ENCODE peak calls at places on chromosomes 11 and 22, in ten cellular contexts. B is nephron progenitor cell; Y is stimulated activated CD4-positive, alpha-beta T cell treated with anti-CD3 and anti-CD28 coated beads, Interleukin-4, amount 100 ng/mL, for 4 hours; R is endothelial cell; V is GM19239; E is astrocyte; F is mucosa of descending colon; A is GM03348; C is naive thymus-derived CD4-positive, alpha-beta T cell; J is fibroblast of lung. D is an unnamed sample.
A peak's percentile ranks its signal among the peaks of the same experiment; 100 is the strongest.

GRCh38 chr11:75246673-75247350 is 6.2 kb downstream of the TPBGL start:
- DNase-seq in J (no peak), A (no peak), Y (no peak), E (no peak), B (no peak), V (no peak), C (no peak), R (no peak), F (no peak), D (no peak)

GRCh38 chr22:37321288-37321687 is 39.0 kb downstream of the CYTH4 start:
- DNase-seq in J (no peak), V (no peak), R (no peak), E (no peak), F (no peak), B (no peak), Y (no peak), C (no peak), A (no peak), D (no peak)

GRCh38 chr22:26462971-26463661 is 20.5 kb downstream of the HPS4 start:
- DNase-seq in Y (no peak), R (no peak), E (peak; percentile 32), A (no peak), F (no peak), B (peak; percentile 51), J (no peak), C (no peak), V (no peak), D (no peak)

GRCh38 chr11:12008790-12009616 is 577 bp upstream of the DKK3 start:
- DNase-seq in E (no peak), F (peak; percentile 39), J (peak; percentile 45), R (peak; percentile 57), B (peak; percentile 80), V (peak; percentile 17), A (peak; percentile 90), Y (no peak), C (no peak), D (no peak)

GRCh38 chr11:72005347-72006260 is 6.9 kb downstream of the IL18BP start:
- DNase-seq in B (no peak), J (no peak), E (no peak), V (no peak), A (no peak), C (no peak), R (no peak), Y (no peak), F (no peak), D (no peak)

GRCh38 chr11:133836076-133836548 is 9.2 kb downstream of the SPATA19 start:
- DNase-seq in R (no peak), F (no peak), J (no peak), B (no peak), E (no peak), V (no peak), C (no peak), Y (no peak), A (no peak), D (no peak)

GRCh38 chr22:38176170-38176741 is 5.4 kb downstream of the PLA2G6 start:
- DNase-seq in C (peak; percentile 40), A (peak; percentile 43), R (peak; percentile 68), B (no peak), V (peak; percentile 23), J (peak; percentile 75), F (peak; percentile 61), Y (no peak), E (peak; percentile 88), D (no peak)

GRCh38 chr11:95698939-95699562 is 90.5 kb downstream of the FAM76B start:
- DNase-seq in F (no peak), C (no peak), R (no peak), J (no peak), E (no peak), B (no peak), Y (no peak), A (no peak), V (no peak), D (no peak)

GRCh38 chr11:69100454-69101099 is 51.8 kb downstream of the TPCN2 start:
- DNase-seq in Y (no peak), B (no peak), A (no peak), J (no peak), R (no peak), C (no peak), V (no peak), E (no peak), F (no peak), D (no peak)

GRCh38 chr11:60764879-60765278 is 8.2 kb downstream of the MS4A15 start:
- DNase-seq in V (no peak), C (no peak), A (no peak), R (no peak), F (no peak), B (no peak), J (no peak), Y (no peak), E (no peak), D (no peak)

GRCh38 chr11:117232911-117233409 is 489 bp downstream of the RNF214 start:
- DNase-seq in Y (no peak), R (peak; percentile 40), A (peak; percentile 45), F (peak; percentile 72), B (peak; percentile 66), J (no peak), E (no peak), C (no peak), V (peak; percentile 34), D (no peak)

GRCh38 chr11:46555269-46556054 is 38.4 kb downstream of the AMBRA1 start:
- DNase-seq in R (no peak), B (no peak), A (peak; percentile 35), F (no peak), E (peak; percentile 23), Y (no peak), J (peak; percentile 12), C (no peak), V (peak; percentile 22), D (no peak)

GRCh38 chr22:50531546-50532352 is 1.9 kb upstream of the TYMP start:
- DNase-seq in E (peak; percentile 34), R (peak; percentile 68), Y (peak; percentile 81), V (no peak), C (peak; percentile 42), A (peak; percentile 82), J (peak; percentile 58), B (peak; percentile 74), F (peak; percentile 87), D (peak; percentile 54)

GRCh38 chr11:77027275-77027674 is 6.9 kb upstream of the B3GNT6 start:
- DNase-seq in C (no peak), V (no peak), Y (no peak), E (peak; percentile 71), F (no peak), R (no peak), A (peak; percentile 17), B (no peak), J (no peak), D (no peak)

GRCh38 chr11:72548481-72548880 is 114.2 kb upstream of the CLPB start:
- DNase-seq in V (no peak), C (no peak), Y (no peak), R (no peak), B (no peak), E (no peak), A (no peak), J (no peak), F (no peak), D (no peak)

GRCh38 chr11:128653828-128654231 is 40.0 kb upstream of the FLI1 start:
- DNase-seq in C (no peak), A (peak; percentile 47), V (no peak), E (peak; percentile 54), Y (no peak), R (no peak), F (peak; percentile 46), J (no peak), B (peak; percentile 12), D (no peak)

GRCh38 chr11:28621648-28622215 is 513.5 kb downstream of the METTL15 start:
- DNase-seq in A (peak; percentile 64), V (no peak), Y (no peak), C (no peak), J (peak; percentile 17), R (no peak), B (no peak), E (peak; percentile 13), F (no peak), D (no peak)

GRCh38 chr11:13174090-13174489 is 103.5 kb upstream of the BMAL1 start:
- DNase-seq in C (no peak), V (no peak), Y (no peak), B (no peak), F (no peak), E (peak; percentile 8), A (no peak), J (peak; percentile 42), R (no peak), D (no peak)

GRCh38 chr22:20569059-20570058 is 61.9 kb downstream of the MED15 start:
- DNase-seq in F (peak; percentile 58), E (peak; percentile 99), A (peak; percentile 96), Y (peak; percentile 61), J (peak; percentile 98), B (no peak), R (no peak), V (no peak), C (peak; percentile 81), D (peak; percentile 77)

GRCh38 chr11:66277475-66278391 is at the start of gene CNIH2:
- DNase-seq in V (peak; percentile 76), B (peak; percentile 77), J (no peak), A (peak; percentile 78), Y (peak; percentile 40), E (no peak), F (peak; percentile 65), R (peak; percentile 66), C (no peak), D (peak; percentile 35)

GRCh38 chr22:42632096-42632495 is 8.3 kb downstream of the ATP5MGL start:
- DNase-seq in Y (no peak), R (no peak), E (no peak), C (no peak), J (no peak), F (no peak), B (no peak), V (no peak), A (peak; percentile 22), D (no peak)

GRCh38 chr11:1719781-1720180 is 22.8 kb downstream of the KRTAP5-6 start:
- DNase-seq in V (no peak), F (no peak), J (no peak), Y (no peak), R (no peak), C (no peak), E (no peak), A (no peak), B (no peak), D (no peak)

GRCh38 chr22:22110548-22111266 is 128.1 kb upstream of the TOP3B start:
- DNase-seq in R (peak; percentile 70), V (peak; percentile 79), F (no peak), B (peak; percentile 60), C (no peak), Y (no peak), J (peak; percentile 60), E (peak; percentile 63), A (peak; percentile 64), D (no peak)

GRCh38 chr11:84830372-84830771 is 796.8 kb downstream of the DLG2 start:
- DNase-seq in E (no peak), V (no peak), Y (no peak), F (no peak), B (no peak), C (no peak), R (no peak), J (no peak), A (no peak), D (no peak)

GRCh38 chr11:44842219-44842618 is 108.5 kb downstream of the TP53I11 start:
- DNase-seq in R (no peak), F (no peak), E (peak; percentile 95), V (no peak), C (no peak), J (peak; percentile 65), B (no peak), A (peak; percentile 84), Y (no peak), D (no peak)

GRCh38 chr11:36436084-36436483 is 74.0 kb downstream of the TRAF6 start:
- DNase-seq in J (no peak), E (no peak), F (no peak), B (no peak), R (no peak), V (no peak), A (no peak), Y (no peak), C (no peak), D (no peak)

GRCh38 chr11:75140269-75141138 is 10.4 kb upstream of the SLCO2B1 start:
- DNase-seq in B (peak; percentile 81), A (peak; percentile 86), E (no peak), F (peak; percentile 83), Y (peak; percentile 66), V (peak; percentile 43), J (peak; percentile 26), R (peak; percentile 78), C (peak; percentile 62), D (peak; percentile 59)

GRCh38 chr22:45628508-45628907 is 43.1 kb upstream of the ATXN10 start:
- DNase-seq in V (no peak), Y (no peak), E (no peak), F (no peak), J (no peak), A (no peak), B (no peak), R (no peak), C (no peak), D (no peak)

D was measured in effector memory CD4-positive, alpha-beta T cell.